ENCODE peak calls at places on chromosomes 16 and 17, in four cellular contexts. S is PC-9, V is PC-3, P is GM23248. A is an unnamed sample. For H3K9me2, the result is how much of the 10 kb centered on the place peaks cover.

GRCh38 chr17:15957206-15957605 is 12.3 kb downstream of the ADORA2B start:
- DNase-seq in S (peak), V (peak), P (no peak), A (no peak)

GRCh38 chr16:84360170-84360569 is 8.2 kb upstream of the ATP2C2 start:
- DNase-seq in S (peak), V (peak), P (no peak), A (no peak)

GRCh38 chr17:47204722-47205418 is 4.3 kb upstream of the MYL4 start:
- DNase-seq in S (peak), V (peak), P (peak), A (no peak)

GRCh38 chr17:3003401-3004149 is 59.8 kb downstream of the OR1D5 start:
- DNase-seq in S (no peak), V (no peak), P (no peak), A (no peak)

GRCh38 chr17:70483624-70484023 is 314.3 kb downstream of the KCNJ2 start:
- DNase-seq in S (no peak), V (no peak), P (no peak), A (no peak)

GRCh38 chr17:21019976-21020575 is 22.7 kb downstream of the USP22 start:
- DNase-seq in S (no peak), V (peak), P (peak), A (no peak)

GRCh38 chr17:48259710-48260291 is 152.2 kb downstream of the SNX11 start:
- DNase-seq in S (no peak), V (peak), P (peak), A (peak)

GRCh38 chr17:43753488-43754129 is 5.0 kb downstream of the SOST start:
- DNase-seq in S (peak), V (peak), P (peak), A (no peak)

GRCh38 chr17:70901870-70902269 is 732.5 kb downstream of the KCNJ2 start:
- DNase-seq in S (no peak), V (no peak), P (no peak), A (no peak)

GRCh38 chr17:83009414-83010322 is 69.7 kb upstream of the METRNL start:
- DNase-seq in S (no peak), V (no peak), P (peak), A (no peak)

GRCh38 chr16:46996391-46996790 is 22.9 kb upstream of the DNAJA2 start:
- DNase-seq in S (no peak), V (no peak), P (no peak), A (no peak)

GRCh38 chr16:84461504-84462295 is 42.8 kb downstream of the MEAK7 start:
- DNase-seq in S (no peak), V (no peak), P (no peak), A (no peak)

GRCh38 chr17:76869209-76869877 is 1.1 kb downstream of the MGAT5B start:
- DNase-seq in S (no peak), V (no peak), P (no peak), A (no peak)
- TF ChIP-seq EZH2 in S (no peak), V (no peak), P (peak), A (peak)

GRCh38 chr17:76153640-76154039 is 12.6 kb upstream of the FOXJ1 start:
- DNase-seq in S (no peak), V (no peak), P (peak), A (no peak)
- H3K9me2 ChIP-seq in S (under half), V (under half), P (under half), A (under half)

GRCh38 chr17:76384987-76385891 is 830 bp downstream of the SPHK1 start:
- DNase-seq in S (no peak), V (peak), P (peak), A (peak)
- TF ChIP-seq EZH2 in S (no peak), V (no peak), P (no peak), A (peak)

GRCh38 chr17:73290399-73291259 is 21.2 kb downstream of the CDC42EP4 start:
- DNase-seq in S (no peak), V (no peak), P (no peak), A (no peak)
- H3K9me2 ChIP-seq in S (under half), V (under half), P (under half), A (under half)

GRCh38 chr17:37740861-37741260 is 4.0 kb downstream of the HNF1B start:
- DNase-seq in S (no peak), V (no peak), P (no peak), A (no peak)

GRCh38 chr17:37737081-37737480 is 7.8 kb downstream of the HNF1B start:
- DNase-seq in S (no peak), V (peak), P (peak), A (no peak)

GRCh38 chr17:37735165-37735564 is 9.7 kb downstream of the HNF1B start:
- DNase-seq in S (no peak), V (no peak), P (no peak), A (no peak)

GRCh38 chr17:37736428-37736827 is 8.4 kb downstream of the HNF1B start:
- DNase-seq in S (no peak), V (no peak), P (no peak), A (no peak)

DNA sequence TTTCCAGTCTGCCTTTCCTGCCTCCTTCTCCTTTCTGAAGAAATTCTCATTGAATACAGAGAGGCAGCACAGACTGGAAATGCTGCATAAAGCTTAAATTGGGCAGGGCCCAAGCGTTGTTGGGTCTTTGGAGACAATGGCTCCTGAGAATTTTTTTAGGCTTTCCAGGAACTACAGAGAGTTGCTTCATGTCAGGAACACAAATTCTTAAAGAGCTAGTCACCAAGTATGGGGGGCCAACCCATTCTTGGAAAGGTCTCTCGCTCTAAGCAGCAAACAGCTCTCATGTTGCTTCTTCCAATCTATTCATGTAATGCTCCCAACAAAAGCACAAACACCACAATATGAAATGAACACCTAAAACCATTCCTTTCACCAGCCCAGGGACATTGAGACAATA is 6.9 kb downstream of the HNF1B start:
- DNase-seq in S (no peak), V (peak), P (peak), A (no peak)
- TF ChIP-seq EZH2 in S (no peak), V (no peak), P (no peak), A (no peak)

GRCh38 chr17:925846-926245 is 53.7 kb downstream of the NXN start:
- DNase-seq in S (no peak), V (no peak), P (no peak), A (no peak)
- H3K9me2 ChIP-seq in S (under half), V (under half), P (under half), A (under half)

GRCh38 chr17:65433157-65433556 is 128.3 kb downstream of the AXIN2 start:
- DNase-seq in S (no peak), V (no peak), P (no peak), A (no peak)
- TF ChIP-seq EZH2 in S (no peak), V (no peak), P (no peak), A (no peak)

A was measured in hepatocyte.